ENCODE peak calls at places on chromosomes 4 and X, in eight cellular contexts. J is substantia nigra; V is DMS79 treated with DMSO at 0.1 percent for 48 hours; W is Peyer's patch; I is B cell; G is activated T-cell treated with anti-CD3 and anti-CD28 coated beads for 1 hour; B is HCEC 1CT; C is stimulated activated CD4-positive, alpha-beta T cell treated with anti-CD3 and anti-CD28 coated beads, Interleukin-2, amount 100 ng/mL, for 48 hours. Y is an unnamed sample.

GRCh38 chr4:24519649-24520048 is 64.7 kb downstream of the DHX15 start:
- DNase-seq in J (no peak), V (no peak), W (no peak), I (no peak), G (no peak), B (no peak), C (no peak), Y (no peak)

GRCh38 chr4:3321295-3321889 is 28.6 kb downstream of the RGS12 start:
- DNase-seq in J (no peak), V (no peak), W (no peak), I (no peak), G (no peak), B (no peak), C (no peak), Y (no peak)

GRCh38 chrX:8405631-8406030 is 59.0 kb upstream of the VCX3B start:
- DNase-seq in J (no peak), V (no peak), W (no peak), I (no peak), G (no peak), B (no peak), C (no peak), Y (no peak)

GRCh38 chr4:100098011-100098545 is 92.2 kb downstream of the DDIT4L start:
- DNase-seq in J (no peak), V (no peak), W (no peak), I (no peak), G (no peak), B (no peak), C (no peak), Y (no peak)

GRCh38 chr4:25101836-25102235 is 58.4 kb downstream of the SEPSECS start:
- DNase-seq in J (no peak), V (no peak), W (no peak), I (no peak), G (no peak), B (no peak), C (no peak), Y (no peak)

GRCh38 chrX:106608016-106608415 is 3.8 kb upstream of the RADX start:
- DNase-seq in J (no peak), V (peak), W (no peak), I (no peak), G (no peak), B (no peak), C (no peak), Y (no peak)

GRCh38 chr4:101254776-101255175 is 92.5 kb downstream of the PPP3CA start:
- DNase-seq in J (no peak), V (no peak), W (no peak), I (no peak), G (no peak), B (no peak), C (no peak), Y (no peak)

GRCh38 chr4:96602661-96603060 is 762.8 kb downstream of the PDHA2 start:
- DNase-seq in J (no peak), V (no peak), W (no peak), I (no peak), G (no peak), B (no peak), C (no peak), Y (no peak)

GRCh38 chrX:57583477-57583876 is 8.3 kb upstream of the ZXDB start:
- DNase-seq in J (no peak), V (no peak), W (no peak), I (no peak), G (no peak), B (no peak), C (no peak), Y (no peak)

GRCh38 chrX:31656013-31656412 is 584.2 kb upstream of the FTHL17 start:
- DNase-seq in J (no peak), V (no peak), W (no peak), I (no peak), G (no peak), B (peak), C (no peak), Y (no peak)

GRCh38 chr4:174383783-174384182 is 100.1 kb downstream of the CEP44 start:
- DNase-seq in J (no peak), V (no peak), W (no peak), I (no peak), G (no peak), B (no peak), C (no peak), Y (no peak)

GRCh38 chr4:88054909-88055308 is 47.5 kb downstream of the PKD2 start:
- DNase-seq in J (no peak), V (no peak), W (peak), I (no peak), G (no peak), B (peak), C (no peak), Y (no peak)

GRCh38 chrX:149060921-149061320 is 444.2 kb downstream of the IDS start:
- DNase-seq in J (no peak), V (no peak), W (no peak), I (no peak), G (no peak), B (no peak), C (no peak), Y (no peak)

GRCh38 chr4:33297091-33297490 is 2576.9 kb downstream of the PCDH7 start:
- DNase-seq in J (no peak), V (no peak), W (no peak), I (no peak), G (no peak), B (no peak), C (no peak), Y (no peak)

GRCh38 chrX:51891821-51892551 is 1.4 kb upstream of the MAGED1 start:
- DNase-seq in J (peak), V (peak), W (no peak), I (no peak), G (no peak), B (peak), C (no peak), Y (no peak)

GRCh38 chr4:97770222-97770621 is 373.1 kb downstream of the STPG2 start:
- DNase-seq in J (no peak), V (no peak), W (no peak), I (no peak), G (no peak), B (no peak), C (no peak), Y (no peak)

GRCh38 chrX:74925210-74926088 is at the start of gene NEXMIF:
- DNase-seq in J (no peak), V (no peak), W (peak), I (peak), G (peak), B (no peak), C (peak), Y (no peak)

Y was measured in stimulated activated CD8-positive, alpha-beta memory T cell treated with anti-CD3 and anti-CD28 coated beads, Interleukin-7, amount 100 ng/mL, for 1 hour.